ENCODE peak calls at places on chromosome 10, in five cellular contexts. K is PC-9; E is stimulated activated CD8-positive, alpha-beta memory T cell treated with anti-CD3 and anti-CD28 coated beads, Interleukin-2, amount 100 ng/mL, for 1 hour; H is astrocyte; J is NCI-H69. Z is an unnamed sample.

GRCh38 chr10:89659185-89660131 is 14.4 kb upstream of the PANK1 start:
- DNase-seq in K (no peak), E (no peak), H (peak), J (no peak), Z (no peak)

GRCh38 chr10:108877130-108877529 is 1046.2 kb downstream of the XPNPEP1 start:
- DNase-seq in K (no peak), E (no peak), H (peak), J (no peak), Z (no peak)

GRCh38 chr10:132322621-132323048 is 9.4 kb upstream of the LRRC27 start:
- DNase-seq in K (no peak), E (no peak), H (no peak), J (no peak), Z (no peak)

GRCh38 chr10:84227810-84228209 is 2.5 kb upstream of the LRIT2 start:
- DNase-seq in K (no peak), E (no peak), H (no peak), J (no peak), Z (no peak)

GRCh38 chr10:63456437-63457210 is 9.2 kb downstream of the JMJD1C start:
- DNase-seq in K (no peak), E (no peak), H (peak), J (no peak), Z (no peak)

GRCh38 chr10:72238392-72239175 is 22.5 kb upstream of the ASCC1 start:
- DNase-seq in K (no peak), E (no peak), H (no peak), J (no peak), Z (no peak)

GRCh38 chr10:58239561-58240169 is 28.0 kb downstream of the IPMK start:
- DNase-seq in K (no peak), E (no peak), H (no peak), J (no peak), Z (no peak)

GRCh38 chr10:63522129-63522687 is 1.0 kb downstream of the REEP3 start:
- DNase-seq in K (peak), E (no peak), H (peak), J (peak), Z (no peak)

GRCh38 chr10:60008816-60009215 is 102.5 kb upstream of the CCDC6 start:
- DNase-seq in K (peak), E (no peak), H (no peak), J (no peak), Z (no peak)

GRCh38 chr10:103933557-103934121 is 15.7 kb upstream of the STN1 start:
- DNase-seq in K (no peak), E (no peak), H (no peak), J (no peak), Z (no peak)

GRCh38 chr10:104824378-104825006 is 183.4 kb downstream of the SORCS3 start:
- DNase-seq in K (no peak), E (no peak), H (peak), J (no peak), Z (no peak)

GRCh38 chr10:74643586-74643956 is 182.8 kb upstream of the KAT6B start:
- DNase-seq in K (no peak), E (no peak), H (no peak), J (peak), Z (no peak)

GRCh38 chr10:76315240-76315639 is 883.8 kb downstream of the LRMDA start:
- DNase-seq in K (no peak), E (no peak), H (no peak), J (no peak), Z (no peak)

GRCh38 chr10:72087392-72087968 is 871 bp downstream of the SPOCK2 start:
- DNase-seq in K (no peak), E (peak), H (no peak), J (peak), Z (no peak)

GRCh38 chr10:1774796-1775195 is 37.5 kb upstream of the ADARB2 start:
- DNase-seq in K (no peak), E (no peak), H (no peak), J (no peak), Z (no peak)

GRCh38 chr10:80281292-80281691 is 8.2 kb downstream of the MAT1A start:
- DNase-seq in K (no peak), E (no peak), H (no peak), J (no peak), Z (no peak)

GRCh38 chr10:451021-451471 is 238.4 kb downstream of the DIP2C start:
- DNase-seq in K (no peak), E (peak), H (peak), J (no peak), Z (no peak)

GRCh38 chr10:126247454-126247975 is 140.8 kb downstream of the ADAM12 start:
- DNase-seq in K (peak), E (no peak), H (peak), J (no peak), Z (no peak)

GRCh38 chr10:124069341-124069740 is 24.1 kb downstream of the CHST15 start:
- DNase-seq in K (no peak), E (no peak), H (no peak), J (no peak), Z (no peak)

GRCh38 chr10:119740096-119740495 is 14.2 kb downstream of the INPP5F start:
- DNase-seq in K (no peak), E (no peak), H (no peak), J (no peak), Z (no peak)

GRCh38 chr10:7239312-7239985 is 171.4 kb downstream of the SFMBT2 start:
- DNase-seq in K (no peak), E (no peak), H (no peak), J (no peak), Z (no peak)

GRCh38 chr10:68562666-68563522 is 2.8 kb downstream of the TET1 start:
- DNase-seq in K (no peak), E (no peak), H (peak), J (peak), Z (no peak)

GRCh38 chr10:36336315-36336714 is 694.2 kb upstream of the FZD8 start:
- DNase-seq in K (no peak), E (no peak), H (peak), J (no peak), Z (no peak)

GRCh38 chr10:126336786-126337185 is 51.5 kb downstream of the ADAM12 start:
- DNase-seq in K (no peak), E (no peak), H (peak), J (no peak), Z (no peak)

GRCh38 chr10:1535337-1535957 is 201.9 kb downstream of the ADARB2 start:
- DNase-seq in K (no peak), E (no peak), H (no peak), J (no peak), Z (no peak)

GRCh38 chr10:70132098-70133029 is at the start of gene AIFM2:
- DNase-seq in K (peak), E (no peak), H (peak), J (peak), Z (peak)

GRCh38 chr10:15725603-15726002 is 5.9 kb upstream of the ITGA8 start:
- DNase-seq in K (no peak), E (no peak), H (peak), J (peak), Z (no peak)

GRCh38 chr10:36224431-36224985 is 582.4 kb upstream of the FZD8 start:
- DNase-seq in K (no peak), E (no peak), H (peak), J (no peak), Z (no peak)

GRCh38 chr10:61992683-61993629 is 91.5 kb downstream of the ARID5B start:
- DNase-seq in K (no peak), E (no peak), H (peak), J (peak), Z (no peak)

GRCh38 chr10:114026189-114027040 is 17.3 kb upstream of the ADRB1 start:
- DNase-seq in K (peak), E (no peak), H (peak), J (no peak), Z (no peak)

GRCh38 chr10:117165557-117166419 is 27.7 kb upstream of the VAX1 start:
- DNase-seq in K (no peak), E (no peak), H (peak), J (peak), Z (no peak)

GRCh38 chr10:585502-585901 is 104.0 kb downstream of the DIP2C start:
- DNase-seq in K (no peak), E (no peak), H (no peak), J (peak), Z (no peak)

Z was measured in cortex of kidney.